ENCODE peak calls at places on chromosomes 4 and X, in nine cellular contexts. T is sigmoid colon, S is left lung, H is tibial nerve, F is stomach, O is PC-3, M is thoracic aorta, L is body of pancreas, J is upper lobe of right lung. R is an unnamed sample.

GRCh38 chr4:156413411-156413985 is 459.8 kb upstream of the CTSO start:
- DNase-seq in T (no peak), S (no peak), H (no peak), F (no peak), O (no peak), M (no peak), L (no peak), J (no peak), R (no peak)

GRCh38 chr4:122604146-122604545 is 16.7 kb downstream of the IL21 start:
- DNase-seq in T (no peak), S (no peak), H (no peak), F (no peak), O (no peak), M (no peak), L (no peak), J (no peak), R (no peak)

GRCh38 chr4:127995776-127996175 is 30.6 kb downstream of the ABHD18 start:
- DNase-seq in T (no peak), S (peak; percentile 60), H (no peak), F (no peak), O (peak; percentile 62), M (no peak), L (no peak), J (no peak), R (no peak)

GRCh38 chr4:18390655-18391369 is 369.3 kb upstream of the LCORL start:
- DNase-seq in T (no peak), S (no peak), H (no peak), F (no peak), O (no peak), M (no peak), L (no peak), J (no peak), R (no peak)

GRCh38 chr4:59060895-59061294 is 1950.7 kb upstream of the IGFBP7 start:
- DNase-seq in T (no peak), S (no peak), H (no peak), F (no peak), O (peak; percentile 23), M (no peak), L (no peak), J (no peak), R (no peak)

GRCh38 chrX:50594788-50595187 is 124.2 kb upstream of the DGKK start:
- DNase-seq in T (no peak), S (no peak), H (no peak), F (no peak), O (no peak), M (no peak), L (no peak), J (no peak), R (no peak)

GRCh38 chr4:686371-687040 is 2.4 kb downstream of the SLC49A3 start:
- DNase-seq in T (peak; percentile 69), S (no peak), H (no peak), F (no peak), O (no peak), M (no peak), L (no peak), J (peak; percentile 67), R (no peak)

GRCh38 chrX:120287513-120288112 is 23.6 kb downstream of the TMEM255A start:
- DNase-seq in T (no peak), S (no peak), H (no peak), F (no peak), O (no peak), M (no peak), L (no peak), J (no peak), R (no peak)

GRCh38 chrX:16946361-16946964 is at the start of gene REPS2:
- DNase-seq in T (peak; percentile 88), S (peak; percentile 84), H (peak; percentile 68), F (peak; percentile 92), O (peak; percentile 82), M (peak; percentile 34), L (peak; percentile 95), J (peak; percentile 94), R (peak; percentile 67)

GRCh38 chrX:66163849-66164401 is at the start of gene HEPH:
- DNase-seq in T (no peak), S (no peak), H (no peak), F (no peak), O (no peak), M (no peak), L (no peak), J (no peak), R (no peak)

GRCh38 chr4:33780952-33781655 is 2463.2 kb downstream of the ARAP2 start:
- DNase-seq in T (no peak), S (no peak), H (no peak), F (no peak), O (peak; percentile 66), M (no peak), L (no peak), J (no peak), R (no peak)

GRCh38 chrX:17654116-17654515 is 83.2 kb upstream of the SCML1 start:
- DNase-seq in T (no peak), S (no peak), H (no peak), F (no peak), O (no peak), M (no peak), L (no peak), J (no peak), R (no peak)

GRCh38 chr4:16938641-16939040 is 40.2 kb upstream of the LDB2 start:
- DNase-seq in T (no peak), S (no peak), H (no peak), F (no peak), O (no peak), M (no peak), L (no peak), J (no peak), R (no peak)

GRCh38 chrX:108292053-108292452 is 146.2 kb downstream of the COL4A6 start:
- DNase-seq in T (no peak), S (no peak), H (no peak), F (no peak), O (no peak), M (no peak), L (no peak), J (no peak), R (no peak)
- TF ChIP-seq CTCF in T (no peak), S (no peak), H (no peak), F (no peak), O (peak; percentile 30), M (no peak), L (no peak), J (no peak), R (no peak)

DNA sequence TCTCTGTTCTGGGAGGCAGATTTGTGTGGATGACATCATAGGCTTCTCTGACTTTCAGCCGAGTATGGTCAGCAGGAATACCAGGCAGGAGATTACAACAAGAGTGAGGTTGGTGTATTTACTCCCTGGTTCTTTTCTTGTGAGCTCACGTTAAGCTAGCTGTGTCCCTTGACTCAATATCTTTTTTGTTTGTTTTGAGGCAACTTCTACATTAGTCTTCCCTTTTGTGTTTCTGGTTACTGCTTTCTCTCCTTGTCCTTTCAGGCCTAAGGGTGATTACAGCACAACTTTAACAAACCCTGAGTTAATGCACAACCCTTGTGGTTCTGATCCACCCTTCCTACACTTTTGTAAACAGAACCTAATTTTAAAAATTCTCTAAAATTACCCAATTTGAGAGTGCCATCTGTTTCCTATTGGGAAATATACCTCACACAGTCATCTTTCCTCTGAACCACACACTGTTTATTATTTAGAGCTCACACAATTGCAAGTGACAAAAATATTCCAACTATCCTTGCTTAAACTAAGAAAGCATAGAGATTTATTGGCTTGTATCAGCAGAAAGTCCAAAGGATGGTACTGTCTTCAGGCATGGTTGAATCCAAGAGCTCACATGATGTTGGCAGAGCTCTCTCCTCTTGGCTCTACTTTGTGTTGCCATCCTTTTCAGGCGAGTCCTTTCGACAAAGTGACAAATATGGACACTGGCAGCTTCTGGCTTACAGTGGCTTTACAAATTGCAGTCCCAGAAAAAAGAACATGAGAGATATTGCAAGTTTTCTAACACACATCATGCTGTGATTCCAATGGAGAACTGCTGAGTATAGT is 150.5 kb upstream of the DDIT4L start:
- DNase-seq in T (no peak), S (no peak), H (no peak), F (no peak), O (no peak), M (no peak), L (no peak), J (no peak), R (no peak)
- H3K27ac ChIP-seq in T (no peak overlapping the region), S (no peak overlapping the region), H (no peak overlapping the region), F (no peak overlapping the region), O (no peak overlapping the region), M (no peak overlapping the region), L (no peak overlapping the region), J (no peak overlapping the region), R (no peak overlapping the region)

GRCh38 chr4:153072661-153073060 is 131.6 kb upstream of the TRIM2 start:
- DNase-seq in T (no peak), S (no peak), H (no peak), F (no peak), O (no peak), M (no peak), L (no peak), J (no peak), R (no peak)

GRCh38 chr4:153068751-153069150 is 132.6 kb downstream of the FHDC1 start:
- DNase-seq in T (no peak), S (no peak), H (no peak), F (no peak), O (no peak), M (no peak), L (no peak), J (no peak), R (no peak)

GRCh38 chr4:153075256-153075630 is 129.0 kb upstream of the TRIM2 start:
- DNase-seq in T (no peak), S (no peak), H (no peak), F (no peak), O (no peak), M (no peak), L (no peak), J (no peak), R (no peak)

GRCh38 chr4:153074501-153075255 is 129.6 kb upstream of the TRIM2 start:
- DNase-seq in T (no peak), S (no peak), H (no peak), F (no peak), O (no peak), M (no peak), L (no peak), J (no peak), R (no peak)

DNA sequence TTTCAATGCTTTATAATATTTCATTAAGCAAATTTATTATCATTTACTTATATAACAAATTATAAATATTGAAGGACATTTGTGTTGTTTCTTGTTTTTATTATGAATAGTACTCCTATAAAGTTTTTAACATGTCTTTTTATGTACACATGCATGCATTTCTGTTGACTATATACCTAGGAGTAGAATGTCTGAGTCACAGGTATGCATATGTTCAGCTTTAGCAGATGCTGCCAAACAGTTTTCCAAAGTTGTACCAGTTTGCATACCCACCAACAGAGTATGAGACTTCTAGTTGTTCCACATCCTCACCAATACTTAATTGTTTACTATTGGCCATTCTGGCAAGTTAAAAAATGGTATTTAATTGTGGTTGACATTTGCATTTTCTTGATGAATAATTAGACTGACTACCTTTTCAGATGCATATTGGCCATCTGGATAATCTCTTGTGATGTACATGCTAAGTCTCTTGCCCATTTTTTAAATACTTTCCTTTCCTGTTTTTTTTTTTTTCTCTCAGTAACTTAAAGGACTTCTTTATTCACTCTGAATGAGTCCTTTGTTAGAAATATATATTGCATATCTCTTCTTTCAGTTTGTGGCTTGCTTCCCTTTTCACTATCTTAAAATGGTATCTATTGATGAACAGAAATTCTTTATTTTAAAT is 132.2 kb upstream of the TRIM2 start:
- DNase-seq in T (no peak), S (no peak), H (no peak), F (no peak), O (peak; percentile 8), M (no peak), L (no peak), J (no peak), R (no peak)
- TF ChIP-seq CTCF in T (no peak), S (no peak), H (no peak), F (no peak), O (no peak), M (no peak), L (no peak), J (no peak), R (no peak)

GRCh38 chr4:67928547-67928946 is 34.7 kb downstream of the TMPRSS11A start:
- DNase-seq in T (no peak), S (no peak), H (no peak), F (no peak), O (peak; percentile 33), M (no peak), L (no peak), J (no peak), R (no peak)
- H3K27ac ChIP-seq in T (no peak overlapping the region), S (no peak overlapping the region), H (no peak overlapping the region), F (no peak overlapping the region), O (no peak overlapping the region), M (no peak overlapping the region), L (no peak overlapping the region), J (no peak overlapping the region), R (no peak overlapping the region)